ENCODE peak calls at places on chromosomes 12 and 14, in five cellular contexts. X is A172, D is Caco-2, N is testis, Y is frontal cortex. H is an unnamed sample.

GRCh38 chr14:45426685-45427282 is 173.8 kb upstream of the MIS18BP1 start:
- DNase-seq in X (peak; percentile 48), D (peak; percentile 39), N (no peak), Y (peak; percentile 2), H (no peak)

GRCh38 chr12:93358821-93359220 is 18.9 kb upstream of the NUDT4 start:
- DNase-seq in X (no peak), D (no peak), N (no peak), Y (no peak), H (no peak)

GRCh38 chr14:22769369-22769768 is 2.9 kb downstream of the OXA1L start:
- DNase-seq in X (no peak), D (no peak), N (no peak), Y (no peak), H (no peak)

GRCh38 chr14:69138189-69138535 is 14.8 kb downstream of the DCAF5 start:
- DNase-seq in X (no peak), D (no peak), N (no peak), Y (no peak), H (no peak)

GRCh38 chr14:65042731-65043372 is 56.2 kb downstream of the FNTB start:
- DNase-seq in X (no peak), D (no peak), N (no peak), Y (no peak), H (no peak)

GRCh38 chr12:94689002-94689645 is 38.8 kb upstream of the TMCC3 start:
- DNase-seq in X (no peak), D (no peak), N (no peak), Y (no peak), H (no peak)

GRCh38 chr14:105529506-105530445 is 3.4 kb downstream of the TMEM121 start:
- DNase-seq in X (no peak), D (no peak), N (no peak), Y (no peak), H (no peak)

GRCh38 chr12:958449-959123 is 9.1 kb upstream of the RAD52 start:
- DNase-seq in X (peak; percentile 38), D (no peak), N (peak; percentile 25), Y (no peak), H (no peak)

GRCh38 chr14:102498005-102498677 is 11.4 kb downstream of the ANKRD9 start:
- DNase-seq in X (no peak), D (peak; percentile 35), N (peak; percentile 38), Y (peak; percentile 34), H (no peak)

GRCh38 chr12:4579305-4580097 is 17.5 kb downstream of the DYRK4 start:
- DNase-seq in X (no peak), D (peak; percentile 54), N (no peak), Y (no peak), H (no peak)

GRCh38 chr14:64563696-64564095 is 13.9 kb downstream of the PPP1R36 start:
- DNase-seq in X (no peak), D (no peak), N (no peak), Y (no peak), H (no peak)

GRCh38 chr14:48805315-48805714 is 780.9 kb downstream of the RPS29 start:
- DNase-seq in X (no peak), D (peak; percentile 74), N (peak; percentile 23), Y (no peak), H (no peak)

GRCh38 chr12:6297170-6297569 is 13.3 kb upstream of the PLEKHG6 start:
- DNase-seq in X (no peak), D (no peak), N (no peak), Y (no peak), H (no peak)

GRCh38 chr14:55593698-55594097 is 13.7 kb downstream of the KTN1 start:
- DNase-seq in X (no peak), D (no peak), N (no peak), Y (no peak), H (no peak)

GRCh38 chr12:14902465-14902864 is 16.8 kb upstream of the MGP start:
- DNase-seq in X (no peak), D (no peak), N (no peak), Y (no peak), H (no peak)

GRCh38 chr14:64536488-64537245 is 3.9 kb upstream of the HSPA2 start:
- DNase-seq in X (peak; percentile 0), D (peak; percentile 22), N (no peak), Y (no peak), H (no peak)

GRCh38 chr12:95146767-95147166 is 70.5 kb downstream of the FGD6 start:
- DNase-seq in X (no peak), D (no peak), N (no peak), Y (no peak), H (no peak)

GRCh38 chr14:94129758-94130414 is 482 bp upstream of the IFI27L2 start:
- DNase-seq in X (peak; percentile 45), D (no peak), N (peak; percentile 65), Y (no peak), H (peak; percentile 38)

GRCh38 chr12:55933158-55933798 is 2.3 kb downstream of the DGKA start:
- DNase-seq in X (peak; percentile 68), D (no peak), N (no peak), Y (no peak), H (no peak)